ENCODE peak calls at places on chromosomes 4 and X, in eight cellular contexts. One of them, this sample, is unnamed.

GRCh38 chrX:30659421-30659820 is 6.2 kb downstream of the GK start:
- DNase-seq in stimulated activated CD4-positive, alpha-beta T cell treated with anti-CD3 and anti-CD28 coated beads, TNF-alpha, amount 100 ng/mL, for 1 hour: no peak
- DNase-seq in Right ventricle myocardium superior: no peak
- DNase-seq in COLO829: peak; percentile 82
- DNase-seq in CD4-positive, alpha-beta T cell: no peak
- DNase-seq in ACHN: no peak
- DNase-seq in omental fat pad: no peak
- DNase-seq in tibial nerve: no peak
- DNase-seq in this sample: no peak

GRCh38 chrX:3576886-3577516 is 136.4 kb downstream of the PRKX start:
- DNase-seq in stimulated activated CD4-positive, alpha-beta T cell treated with anti-CD3 and anti-CD28 coated beads, TNF-alpha, amount 100 ng/mL, for 1 hour: no peak
- DNase-seq in Right ventricle myocardium superior: no peak
- DNase-seq in COLO829: no peak
- DNase-seq in CD4-positive, alpha-beta T cell: no peak
- DNase-seq in ACHN: no peak
- DNase-seq in omental fat pad: no peak
- DNase-seq in tibial nerve: no peak
- DNase-seq in this sample: no peak

GRCh38 chrX:43176686-43177085 is 398.7 kb upstream of the PPP1R2C start:
- DNase-seq in stimulated activated CD4-positive, alpha-beta T cell treated with anti-CD3 and anti-CD28 coated beads, TNF-alpha, amount 100 ng/mL, for 1 hour: no peak
- DNase-seq in Right ventricle myocardium superior: no peak
- DNase-seq in COLO829: no peak
- DNase-seq in CD4-positive, alpha-beta T cell: no peak
- DNase-seq in ACHN: no peak
- DNase-seq in omental fat pad: no peak
- DNase-seq in tibial nerve: no peak
- DNase-seq in this sample: no peak

GRCh38 chrX:145923376-145923775 is 105.7 kb downstream of the SLITRK2 start:
- DNase-seq in stimulated activated CD4-positive, alpha-beta T cell treated with anti-CD3 and anti-CD28 coated beads, TNF-alpha, amount 100 ng/mL, for 1 hour: no peak
- DNase-seq in Right ventricle myocardium superior: no peak
- DNase-seq in COLO829: peak; percentile 2
- DNase-seq in CD4-positive, alpha-beta T cell: no peak
- DNase-seq in ACHN: no peak
- DNase-seq in omental fat pad: no peak
- DNase-seq in tibial nerve: no peak
- DNase-seq in this sample: no peak

GRCh38 chrX:154525606-154526490 is 9.8 kb upstream of the FAM3A start:
- DNase-seq in stimulated activated CD4-positive, alpha-beta T cell treated with anti-CD3 and anti-CD28 coated beads, TNF-alpha, amount 100 ng/mL, for 1 hour: no peak
- DNase-seq in Right ventricle myocardium superior: no peak
- DNase-seq in COLO829: no peak
- DNase-seq in CD4-positive, alpha-beta T cell: no peak
- DNase-seq in ACHN: no peak
- DNase-seq in omental fat pad: no peak
- DNase-seq in tibial nerve: no peak
- DNase-seq in this sample: no peak

GRCh38 chrX:132093239-132093860 is 34.5 kb downstream of the FRMD7 start:
- DNase-seq in stimulated activated CD4-positive, alpha-beta T cell treated with anti-CD3 and anti-CD28 coated beads, TNF-alpha, amount 100 ng/mL, for 1 hour: no peak
- DNase-seq in Right ventricle myocardium superior: no peak
- DNase-seq in COLO829: no peak
- DNase-seq in CD4-positive, alpha-beta T cell: no peak
- DNase-seq in ACHN: no peak
- DNase-seq in omental fat pad: no peak
- DNase-seq in tibial nerve: no peak
- DNase-seq in this sample: no peak

GRCh38 chrX:123357941-123358340 is 173.9 kb downstream of the GRIA3 start:
- DNase-seq in stimulated activated CD4-positive, alpha-beta T cell treated with anti-CD3 and anti-CD28 coated beads, TNF-alpha, amount 100 ng/mL, for 1 hour: no peak
- DNase-seq in Right ventricle myocardium superior: no peak
- DNase-seq in COLO829: no peak
- DNase-seq in CD4-positive, alpha-beta T cell: no peak
- DNase-seq in ACHN: no peak
- DNase-seq in omental fat pad: no peak
- DNase-seq in tibial nerve: no peak
- DNase-seq in this sample: no peak

GRCh38 chr4:24930136-24930535 is 17.3 kb upstream of the CCDC149 start:
- DNase-seq in stimulated activated CD4-positive, alpha-beta T cell treated with anti-CD3 and anti-CD28 coated beads, TNF-alpha, amount 100 ng/mL, for 1 hour: no peak
- DNase-seq in Right ventricle myocardium superior: no peak
- DNase-seq in COLO829: no peak
- DNase-seq in CD4-positive, alpha-beta T cell: no peak
- DNase-seq in ACHN: no peak
- DNase-seq in omental fat pad: no peak
- DNase-seq in tibial nerve: no peak
- DNase-seq in this sample: no peak

GRCh38 chrX:45449982-45450381 is 249.3 kb upstream of the DIPK2B start:
- DNase-seq in stimulated activated CD4-positive, alpha-beta T cell treated with anti-CD3 and anti-CD28 coated beads, TNF-alpha, amount 100 ng/mL, for 1 hour: no peak
- DNase-seq in Right ventricle myocardium superior: no peak
- DNase-seq in COLO829: no peak
- DNase-seq in CD4-positive, alpha-beta T cell: no peak
- DNase-seq in ACHN: no peak
- DNase-seq in omental fat pad: no peak
- DNase-seq in tibial nerve: no peak
- DNase-seq in this sample: no peak

GRCh38 chrX:150845091-150845490 is 53.4 kb downstream of the CD99L2 start:
- DNase-seq in stimulated activated CD4-positive, alpha-beta T cell treated with anti-CD3 and anti-CD28 coated beads, TNF-alpha, amount 100 ng/mL, for 1 hour: no peak
- DNase-seq in Right ventricle myocardium superior: no peak
- DNase-seq in COLO829: no peak
- DNase-seq in CD4-positive, alpha-beta T cell: no peak
- DNase-seq in ACHN: no peak
- DNase-seq in omental fat pad: no peak
- DNase-seq in tibial nerve: no peak
- DNase-seq in this sample: no peak

GRCh38 chrX:1165535-1166196 is 46.8 kb downstream of the CRLF2 start:
- DNase-seq in stimulated activated CD4-positive, alpha-beta T cell treated with anti-CD3 and anti-CD28 coated beads, TNF-alpha, amount 100 ng/mL, for 1 hour: no peak
- DNase-seq in Right ventricle myocardium superior: no peak
- DNase-seq in COLO829: peak; percentile 53
- DNase-seq in CD4-positive, alpha-beta T cell: peak; percentile 8
- DNase-seq in ACHN: no peak
- DNase-seq in omental fat pad: no peak
- DNase-seq in tibial nerve: no peak
- DNase-seq in this sample: no peak

GRCh38 chrX:49959602-49960001 is 37.2 kb downstream of the CLCN5 start:
- DNase-seq in stimulated activated CD4-positive, alpha-beta T cell treated with anti-CD3 and anti-CD28 coated beads, TNF-alpha, amount 100 ng/mL, for 1 hour: no peak
- DNase-seq in Right ventricle myocardium superior: no peak
- DNase-seq in COLO829: no peak
- DNase-seq in CD4-positive, alpha-beta T cell: no peak
- DNase-seq in ACHN: no peak
- DNase-seq in omental fat pad: no peak
- DNase-seq in tibial nerve: no peak
- DNase-seq in this sample: no peak

GRCh38 chrX:45622538-45622937 is 421.9 kb upstream of the DIPK2B start:
- DNase-seq in stimulated activated CD4-positive, alpha-beta T cell treated with anti-CD3 and anti-CD28 coated beads, TNF-alpha, amount 100 ng/mL, for 1 hour: no peak
- DNase-seq in Right ventricle myocardium superior: no peak
- DNase-seq in COLO829: peak; percentile 21
- DNase-seq in CD4-positive, alpha-beta T cell: no peak
- DNase-seq in ACHN: no peak
- DNase-seq in omental fat pad: no peak
- DNase-seq in tibial nerve: no peak
- DNase-seq in this sample: no peak

GRCh38 chr4:21901281-21901680 is 47.3 kb downstream of the KCNIP4 start:
- DNase-seq in stimulated activated CD4-positive, alpha-beta T cell treated with anti-CD3 and anti-CD28 coated beads, TNF-alpha, amount 100 ng/mL, for 1 hour: no peak
- DNase-seq in Right ventricle myocardium superior: no peak
- DNase-seq in COLO829: no peak
- DNase-seq in CD4-positive, alpha-beta T cell: no peak
- DNase-seq in ACHN: no peak
- DNase-seq in omental fat pad: no peak
- DNase-seq in tibial nerve: no peak
- DNase-seq in this sample: no peak

GRCh38 chr4:144645102-144645469 is 870 bp upstream of the HHIP start:
- DNase-seq in stimulated activated CD4-positive, alpha-beta T cell treated with anti-CD3 and anti-CD28 coated beads, TNF-alpha, amount 100 ng/mL, for 1 hour: no peak
- DNase-seq in Right ventricle myocardium superior: no peak
- DNase-seq in COLO829: no peak
- DNase-seq in CD4-positive, alpha-beta T cell: no peak
- DNase-seq in ACHN: no peak
- DNase-seq in omental fat pad: no peak
- DNase-seq in tibial nerve: no peak
- DNase-seq in this sample: no peak

GRCh38 chr4:181528570-181529184 is 714.5 kb upstream of the TENM3 start:
- DNase-seq in stimulated activated CD4-positive, alpha-beta T cell treated with anti-CD3 and anti-CD28 coated beads, TNF-alpha, amount 100 ng/mL, for 1 hour: no peak
- DNase-seq in Right ventricle myocardium superior: peak; percentile 65
- DNase-seq in COLO829: peak; percentile 50
- DNase-seq in CD4-positive, alpha-beta T cell: no peak
- DNase-seq in ACHN: peak; percentile 77
- DNase-seq in omental fat pad: peak; percentile 26
- DNase-seq in tibial nerve: no peak
- DNase-seq in this sample: no peak

GRCh38 chrX:53882331-53882730 is 161.9 kb downstream of the PHF8 start:
- DNase-seq in stimulated activated CD4-positive, alpha-beta T cell treated with anti-CD3 and anti-CD28 coated beads, TNF-alpha, amount 100 ng/mL, for 1 hour: no peak
- DNase-seq in Right ventricle myocardium superior: no peak
- DNase-seq in COLO829: no peak
- DNase-seq in CD4-positive, alpha-beta T cell: no peak
- DNase-seq in ACHN: peak; percentile 73
- DNase-seq in omental fat pad: no peak
- DNase-seq in tibial nerve: no peak
- DNase-seq in this sample: no peak

GRCh38 chrX:123988423-123989116 is 27.1 kb downstream of the STAG2 start:
- DNase-seq in stimulated activated CD4-positive, alpha-beta T cell treated with anti-CD3 and anti-CD28 coated beads, TNF-alpha, amount 100 ng/mL, for 1 hour: no peak
- DNase-seq in Right ventricle myocardium superior: no peak
- DNase-seq in COLO829: peak; percentile 33
- DNase-seq in CD4-positive, alpha-beta T cell: no peak
- DNase-seq in ACHN: no peak
- DNase-seq in omental fat pad: no peak
- DNase-seq in tibial nerve: no peak
- DNase-seq in this sample: no peak

GRCh38 chr4:155566241-155566823 is 100.3 kb upstream of the GUCY1A1 start:
- DNase-seq in stimulated activated CD4-positive, alpha-beta T cell treated with anti-CD3 and anti-CD28 coated beads, TNF-alpha, amount 100 ng/mL, for 1 hour: no peak
- DNase-seq in Right ventricle myocardium superior: no peak
- DNase-seq in COLO829: no peak
- DNase-seq in CD4-positive, alpha-beta T cell: no peak
- DNase-seq in ACHN: no peak
- DNase-seq in omental fat pad: no peak
- DNase-seq in tibial nerve: no peak
- DNase-seq in this sample: no peak

GRCh38 chr4:113179091-113179490 is 129.6 kb downstream of the ANK2 start:
- DNase-seq in stimulated activated CD4-positive, alpha-beta T cell treated with anti-CD3 and anti-CD28 coated beads, TNF-alpha, amount 100 ng/mL, for 1 hour: no peak
- DNase-seq in Right ventricle myocardium superior: no peak
- DNase-seq in COLO829: no peak
- DNase-seq in CD4-positive, alpha-beta T cell: no peak
- DNase-seq in ACHN: no peak
- DNase-seq in omental fat pad: no peak
- DNase-seq in tibial nerve: no peak
- DNase-seq in this sample: no peak

GRCh38 chrX:20089845-20090244 is 26.9 kb downstream of the MAP7D2 start:
- DNase-seq in stimulated activated CD4-positive, alpha-beta T cell treated with anti-CD3 and anti-CD28 coated beads, TNF-alpha, amount 100 ng/mL, for 1 hour: no peak
- DNase-seq in Right ventricle myocardium superior: no peak
- DNase-seq in COLO829: no peak
- DNase-seq in CD4-positive, alpha-beta T cell: no peak
- DNase-seq in ACHN: no peak
- DNase-seq in omental fat pad: no peak
- DNase-seq in tibial nerve: no peak
- DNase-seq in this sample: no peak

GRCh38 chr4:184416913-184417734 is 57.2 kb downstream of the IRF2 start:
- DNase-seq in stimulated activated CD4-positive, alpha-beta T cell treated with anti-CD3 and anti-CD28 coated beads, TNF-alpha, amount 100 ng/mL, for 1 hour: no peak
- DNase-seq in Right ventricle myocardium superior: no peak
- DNase-seq in COLO829: peak; percentile 45
- DNase-seq in CD4-positive, alpha-beta T cell: peak; percentile 26
- DNase-seq in ACHN: peak; percentile 37
- DNase-seq in omental fat pad: no peak
- DNase-seq in tibial nerve: no peak
- DNase-seq in this sample: peak; percentile 18

GRCh38 chr4:48067536-48067935 is 51.0 kb downstream of the NIPAL1 start:
- DNase-seq in stimulated activated CD4-positive, alpha-beta T cell treated with anti-CD3 and anti-CD28 coated beads, TNF-alpha, amount 100 ng/mL, for 1 hour: no peak
- DNase-seq in Right ventricle myocardium superior: no peak
- DNase-seq in COLO829: no peak
- DNase-seq in CD4-positive, alpha-beta T cell: no peak
- DNase-seq in ACHN: no peak
- DNase-seq in omental fat pad: no peak
- DNase-seq in tibial nerve: no peak
- DNase-seq in this sample: no peak

GRCh38 chr4:48290146-48290772 is 20.6 kb upstream of the TEC start:
- DNase-seq in stimulated activated CD4-positive, alpha-beta T cell treated with anti-CD3 and anti-CD28 coated beads, TNF-alpha, amount 100 ng/mL, for 1 hour: no peak
- DNase-seq in Right ventricle myocardium superior: no peak
- DNase-seq in COLO829: peak; percentile 49
- DNase-seq in CD4-positive, alpha-beta T cell: no peak
- DNase-seq in ACHN: peak; percentile 36
- DNase-seq in omental fat pad: no peak
- DNase-seq in tibial nerve: no peak
- DNase-seq in this sample: no peak

GRCh38 chr4:94895081-94895480 is 137.3 kb downstream of the BMPR1B start:
- DNase-seq in stimulated activated CD4-positive, alpha-beta T cell treated with anti-CD3 and anti-CD28 coated beads, TNF-alpha, amount 100 ng/mL, for 1 hour: no peak
- DNase-seq in Right ventricle myocardium superior: no peak
- DNase-seq in COLO829: no peak
- DNase-seq in CD4-positive, alpha-beta T cell: no peak
- DNase-seq in ACHN: no peak
- DNase-seq in omental fat pad: no peak
- DNase-seq in tibial nerve: no peak
- DNase-seq in this sample: no peak

GRCh38 chr4:81604683-81605082 is 133.0 kb upstream of the RASGEF1B start:
- DNase-seq in stimulated activated CD4-positive, alpha-beta T cell treated with anti-CD3 and anti-CD28 coated beads, TNF-alpha, amount 100 ng/mL, for 1 hour: no peak
- DNase-seq in Right ventricle myocardium superior: no peak
- DNase-seq in COLO829: no peak
- DNase-seq in CD4-positive, alpha-beta T cell: no peak
- DNase-seq in ACHN: no peak
- DNase-seq in omental fat pad: no peak
- DNase-seq in tibial nerve: no peak
- DNase-seq in this sample: no peak

GRCh38 chrX:10133980-10134676 is 22.6 kb upstream of the CLCN4 start:
- DNase-seq in stimulated activated CD4-positive, alpha-beta T cell treated with anti-CD3 and anti-CD28 coated beads, TNF-alpha, amount 100 ng/mL, for 1 hour: no peak
- DNase-seq in Right ventricle myocardium superior: no peak
- DNase-seq in COLO829: no peak
- DNase-seq in CD4-positive, alpha-beta T cell: no peak
- DNase-seq in ACHN: no peak
- DNase-seq in omental fat pad: no peak
- DNase-seq in tibial nerve: no peak
- DNase-seq in this sample: no peak

GRCh38 chr4:48212165-48212564 is 57.5 kb downstream of the TEC start:
- DNase-seq in stimulated activated CD4-positive, alpha-beta T cell treated with anti-CD3 and anti-CD28 coated beads, TNF-alpha, amount 100 ng/mL, for 1 hour: no peak
- DNase-seq in Right ventricle myocardium superior: no peak
- DNase-seq in COLO829: no peak
- DNase-seq in CD4-positive, alpha-beta T cell: no peak
- DNase-seq in ACHN: no peak
- DNase-seq in omental fat pad: no peak
- DNase-seq in tibial nerve: no peak
- DNase-seq in this sample: no peak

GRCh38 chr4:134773497-134774000 is 572.0 kb upstream of the PABPC4L start:
- DNase-seq in stimulated activated CD4-positive, alpha-beta T cell treated with anti-CD3 and anti-CD28 coated beads, TNF-alpha, amount 100 ng/mL, for 1 hour: no peak
- DNase-seq in Right ventricle myocardium superior: no peak
- DNase-seq in COLO829: no peak
- DNase-seq in CD4-positive, alpha-beta T cell: no peak
- DNase-seq in ACHN: no peak
- DNase-seq in omental fat pad: no peak
- DNase-seq in tibial nerve: no peak
- DNase-seq in this sample: no peak

This sample was measured in central memory CD8-positive, alpha-beta T cell.